ENCODE peak calls at places on chromosomes 12 and 14, in four cellular contexts. Y, C, E and L are unnamed samples.

GRCh38 chr14:105414456-105415371 is 4.9 kb upstream of the MTA1 start:
- DNase-seq in Y (peak; percentile 88), E (peak; percentile 59), C (peak; percentile 66), L (peak; percentile 86)

GRCh38 chr12:112282920-112283319 is 99.3 kb downstream of the HECTD4 start:
- DNase-seq in C (no peak), Y (no peak), E (no peak), L (no peak)

GRCh38 chr14:99522457-99522891 is 41.3 kb downstream of the CCNK start:
- DNase-seq in E (no peak), Y (no peak), C (no peak), L (peak; percentile 81)

GRCh38 chr12:98532687-98533304 is 17.4 kb downstream of the TMPO start:
- DNase-seq in Y (no peak), C (no peak), E (no peak), L (peak; percentile 49)

GRCh38 chr12:47990351-47991105 is 13.7 kb downstream of the COL2A1 start:
- DNase-seq in E (no peak), Y (peak; percentile 71), C (peak; percentile 57), L (peak; percentile 51)

GRCh38 chr12:49537709-49538601 is 875 bp upstream of the KCNH3 start:
- DNase-seq in Y (no peak), C (no peak), E (no peak), L (peak; percentile 31)

GRCh38 chr12:613996-614726 is 49.1 kb downstream of the NINJ2 start:
- DNase-seq in Y (no peak), E (no peak), C (no peak), L (no peak)

GRCh38 chr14:103711516-103712431 is 3.5 kb downstream of the XRCC3 start:
- DNase-seq in E (no peak), Y (no peak), C (no peak), L (no peak)

GRCh38 chr14:67411375-67411774 is 590 bp downstream of the PLEK2 start:
- DNase-seq in E (no peak), Y (no peak), C (no peak), L (no peak)

GRCh38 chr14:98665019-98665418 is 607.0 kb downstream of the BCL11B start:
- DNase-seq in Y (no peak), E (no peak), C (no peak), L (no peak)

GRCh38 chr12:33047666-33048065 is 151.1 kb upstream of the PKP2 start:
- DNase-seq in Y (no peak), E (no peak), C (no peak), L (no peak)

GRCh38 chr12:30902606-30903005 is 23.9 kb upstream of the TSPAN11 start:
- DNase-seq in E (no peak), Y (no peak), C (no peak), L (no peak)

GRCh38 chr12:115375188-115375991 is 691.4 kb upstream of the TBX3 start:
- DNase-seq in Y (peak; percentile 33), E (no peak), C (no peak), L (peak; percentile 65)

GRCh38 chr12:120110550-120111501 is 5.7 kb downstream of the RAB35 start:
- DNase-seq in Y (no peak), E (no peak), C (peak; percentile 63), L (no peak)

GRCh38 chr12:1500095-1500801 is 94.1 kb downstream of the FBXL14 start:
- DNase-seq in Y (no peak), C (no peak), E (no peak), L (no peak)

GRCh38 chr12:122040579-122041386 is 19.1 kb downstream of the BCL7A start:
- DNase-seq in E (no peak), C (no peak), Y (no peak), L (peak; percentile 81)

GRCh38 chr12:107998863-107999262 is 130.2 kb upstream of the WSCD2 start:
- DNase-seq in C (no peak), Y (no peak), E (no peak), L (no peak)

GRCh38 chr12:69837191-69838085 is 12.4 kb downstream of the MYRFL start:
- DNase-seq in Y (no peak), C (no peak), E (no peak), L (peak; percentile 43)

GRCh38 chr12:106139422-106140141 is 828 bp upstream of the NUAK1 start:
- DNase-seq in E (peak; percentile 55), C (peak; percentile 6), Y (no peak), L (peak; percentile 90)

GRCh38 chr14:32896979-32897723 is 41.5 kb upstream of the NPAS3 start:
- DNase-seq in Y (no peak), C (no peak), E (no peak), L (no peak)

GRCh38 chr12:43540474-43540873 is 11.5 kb downstream of the ADAMTS20 start:
- DNase-seq in E (no peak), C (no peak), Y (no peak), L (peak; percentile 11)